ENCODE peak calls at places on chromosome 13, in nine cellular contexts. One of them, this sample, is unnamed.

GRCh38 chr13:93496985-93497673 is 270.5 kb downstream of the GPC6 start:
- DNase-seq in Peyer's patch: no peak
- DNase-seq in left ventricle myocardium inferior: no peak
- DNase-seq in neural progenitor cell: peak
- DNase-seq in IMR-90: no peak
- DNase-seq in astrocyte: no peak
- DNase-seq in uterus: no peak
- DNase-seq in endothelial cell of umbilical vein: no peak
- DNase-seq in lower lobe of right lung: no peak
- DNase-seq in this sample: no peak

GRCh38 chr13:25738342-25738771 is 313.5 kb downstream of the SHISA2 start:
- DNase-seq in Peyer's patch: no peak
- DNase-seq in left ventricle myocardium inferior: no peak
- DNase-seq in neural progenitor cell: no peak
- DNase-seq in IMR-90: no peak
- DNase-seq in astrocyte: peak
- DNase-seq in uterus: no peak
- DNase-seq in endothelial cell of umbilical vein: peak
- DNase-seq in lower lobe of right lung: no peak
- DNase-seq in this sample: no peak

GRCh38 chr13:39968646-39969475 is 313.4 kb downstream of the COG6 start:
- DNase-seq in Peyer's patch: no peak
- DNase-seq in left ventricle myocardium inferior: no peak
- DNase-seq in neural progenitor cell: no peak
- DNase-seq in IMR-90: no peak
- DNase-seq in astrocyte: no peak
- DNase-seq in uterus: no peak
- DNase-seq in endothelial cell of umbilical vein: no peak
- DNase-seq in lower lobe of right lung: no peak
- DNase-seq in this sample: no peak

GRCh38 chr13:76641056-76641455 is 245.1 kb downstream of the KCTD12 start:
- DNase-seq in Peyer's patch: no peak
- DNase-seq in left ventricle myocardium inferior: no peak
- DNase-seq in neural progenitor cell: no peak
- DNase-seq in IMR-90: no peak
- DNase-seq in astrocyte: peak
- DNase-seq in uterus: no peak
- DNase-seq in endothelial cell of umbilical vein: no peak
- DNase-seq in lower lobe of right lung: no peak
- DNase-seq in this sample: no peak

GRCh38 chr13:39600766-39601165 is 2.2 kb downstream of the LHFPL6 start:
- DNase-seq in Peyer's patch: no peak
- DNase-seq in left ventricle myocardium inferior: peak
- DNase-seq in neural progenitor cell: peak
- DNase-seq in IMR-90: no peak
- DNase-seq in astrocyte: no peak
- DNase-seq in uterus: no peak
- DNase-seq in endothelial cell of umbilical vein: no peak
- DNase-seq in lower lobe of right lung: no peak
- DNase-seq in this sample: no peak

GRCh38 chr13:97125051-97125809 is 96.9 kb upstream of the MBNL2 start:
- DNase-seq in Peyer's patch: peak
- DNase-seq in left ventricle myocardium inferior: no peak
- DNase-seq in neural progenitor cell: peak
- DNase-seq in IMR-90: peak
- DNase-seq in astrocyte: peak
- DNase-seq in uterus: peak
- DNase-seq in endothelial cell of umbilical vein: no peak
- DNase-seq in lower lobe of right lung: no peak
- DNase-seq in this sample: no peak

GRCh38 chr13:23778007-23778687 is 111.1 kb downstream of the MIPEP start:
- DNase-seq in Peyer's patch: no peak
- DNase-seq in left ventricle myocardium inferior: no peak
- DNase-seq in neural progenitor cell: no peak
- DNase-seq in IMR-90: peak
- DNase-seq in astrocyte: no peak
- DNase-seq in uterus: no peak
- DNase-seq in endothelial cell of umbilical vein: no peak
- DNase-seq in lower lobe of right lung: no peak
- DNase-seq in this sample: no peak

GRCh38 chr13:31982540-31982939 is 49.0 kb upstream of the FRY start:
- DNase-seq in Peyer's patch: peak
- DNase-seq in left ventricle myocardium inferior: peak
- DNase-seq in neural progenitor cell: no peak
- DNase-seq in IMR-90: peak
- DNase-seq in astrocyte: peak
- DNase-seq in uterus: no peak
- DNase-seq in endothelial cell of umbilical vein: peak
- DNase-seq in lower lobe of right lung: peak
- DNase-seq in this sample: no peak

GRCh38 chr13:87998081-87998480 is 326.9 kb downstream of the SLITRK5 start:
- DNase-seq in Peyer's patch: no peak
- DNase-seq in left ventricle myocardium inferior: no peak
- DNase-seq in neural progenitor cell: no peak
- DNase-seq in IMR-90: no peak
- DNase-seq in astrocyte: no peak
- DNase-seq in uterus: no peak
- DNase-seq in endothelial cell of umbilical vein: no peak
- DNase-seq in lower lobe of right lung: no peak
- DNase-seq in this sample: no peak
- H3K27ac ChIP-seq in Peyer's patch: no peak
- H3K27ac ChIP-seq in left ventricle myocardium inferior: no peak
- H3K27ac ChIP-seq in neural progenitor cell: no peak
- H3K27ac ChIP-seq in IMR-90: no peak
- H3K27ac ChIP-seq in astrocyte: no peak
- H3K27ac ChIP-seq in uterus: no peak
- H3K27ac ChIP-seq in endothelial cell of umbilical vein: no peak
- H3K27ac ChIP-seq in lower lobe of right lung: no peak
- H3K27ac ChIP-seq in this sample: no peak

GRCh38 chr13:100645382-100645781 is 29.2 kb downstream of the TMTC4 start:
- DNase-seq in Peyer's patch: no peak
- DNase-seq in left ventricle myocardium inferior: no peak
- DNase-seq in neural progenitor cell: no peak
- DNase-seq in IMR-90: no peak
- DNase-seq in astrocyte: no peak
- DNase-seq in uterus: no peak
- DNase-seq in endothelial cell of umbilical vein: no peak
- DNase-seq in lower lobe of right lung: no peak
- DNase-seq in this sample: no peak

GRCh38 chr13:100644328-100644727 is 30.3 kb downstream of the TMTC4 start:
- DNase-seq in Peyer's patch: no peak
- DNase-seq in left ventricle myocardium inferior: no peak
- DNase-seq in neural progenitor cell: no peak
- DNase-seq in IMR-90: peak
- DNase-seq in astrocyte: no peak
- DNase-seq in uterus: no peak
- DNase-seq in endothelial cell of umbilical vein: no peak
- DNase-seq in lower lobe of right lung: no peak
- DNase-seq in this sample: no peak

GRCh38 chr13:100648354-100648753 is 26.2 kb downstream of the TMTC4 start:
- DNase-seq in Peyer's patch: no peak
- DNase-seq in left ventricle myocardium inferior: no peak
- DNase-seq in neural progenitor cell: no peak
- DNase-seq in IMR-90: peak
- DNase-seq in astrocyte: no peak
- DNase-seq in uterus: no peak
- DNase-seq in endothelial cell of umbilical vein: peak
- DNase-seq in lower lobe of right lung: no peak
- DNase-seq in this sample: no peak

GRCh38 chr13:100646871-100647270 is 27.7 kb downstream of the TMTC4 start:
- DNase-seq in Peyer's patch: no peak
- DNase-seq in left ventricle myocardium inferior: no peak
- DNase-seq in neural progenitor cell: no peak
- DNase-seq in IMR-90: no peak
- DNase-seq in astrocyte: no peak
- DNase-seq in uterus: no peak
- DNase-seq in endothelial cell of umbilical vein: no peak
- DNase-seq in lower lobe of right lung: no peak
- DNase-seq in this sample: no peak

DNA sequence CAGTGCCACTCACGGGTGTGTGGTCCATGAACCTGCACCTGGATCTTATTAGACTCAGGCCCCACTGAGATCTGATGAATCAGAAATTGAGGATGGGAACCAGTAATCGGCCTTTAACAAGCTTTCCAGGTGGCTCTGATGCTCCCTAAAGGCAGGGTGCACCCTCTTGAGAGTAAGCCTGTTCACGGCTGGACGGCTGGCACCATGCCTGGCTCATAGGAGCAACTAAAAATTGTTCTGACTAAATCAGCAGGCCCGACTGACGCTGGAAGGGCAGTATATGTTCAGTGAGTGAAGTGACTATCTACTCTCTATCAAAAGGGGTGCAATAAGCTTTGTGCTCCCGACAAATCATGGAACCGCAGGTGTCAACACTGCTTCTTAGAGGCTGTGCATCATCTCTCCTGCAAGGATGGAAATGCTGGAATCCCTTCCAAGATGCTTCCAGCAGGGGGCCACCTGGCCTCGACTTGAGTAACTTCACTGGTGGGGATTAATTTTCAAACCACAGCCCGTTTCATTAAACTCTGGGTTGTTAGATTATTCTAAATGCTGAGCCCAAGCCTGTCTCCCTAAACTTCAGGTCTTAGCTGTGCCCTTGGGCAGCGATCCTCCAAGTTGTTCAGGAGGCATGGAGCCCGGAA is 28.4 kb downstream of the TMTC4 start:
- DNase-seq in Peyer's patch: no peak
- DNase-seq in left ventricle myocardium inferior: no peak
- DNase-seq in neural progenitor cell: peak
- DNase-seq in IMR-90: peak
- DNase-seq in astrocyte: peak
- DNase-seq in uterus: no peak
- DNase-seq in endothelial cell of umbilical vein: peak
- DNase-seq in lower lobe of right lung: no peak
- DNase-seq in this sample: no peak
- H3K4me3 ChIP-seq in Peyer's patch: no peak
- H3K4me3 ChIP-seq in left ventricle myocardium inferior: no peak
- H3K4me3 ChIP-seq in neural progenitor cell: no peak
- H3K4me3 ChIP-seq in IMR-90: no peak
- H3K4me3 ChIP-seq in astrocyte: no peak
- H3K4me3 ChIP-seq in uterus: no peak
- H3K4me3 ChIP-seq in endothelial cell of umbilical vein: no peak
- H3K4me3 ChIP-seq in lower lobe of right lung: no peak
- H3K4me3 ChIP-seq in this sample: no peak

DNA sequence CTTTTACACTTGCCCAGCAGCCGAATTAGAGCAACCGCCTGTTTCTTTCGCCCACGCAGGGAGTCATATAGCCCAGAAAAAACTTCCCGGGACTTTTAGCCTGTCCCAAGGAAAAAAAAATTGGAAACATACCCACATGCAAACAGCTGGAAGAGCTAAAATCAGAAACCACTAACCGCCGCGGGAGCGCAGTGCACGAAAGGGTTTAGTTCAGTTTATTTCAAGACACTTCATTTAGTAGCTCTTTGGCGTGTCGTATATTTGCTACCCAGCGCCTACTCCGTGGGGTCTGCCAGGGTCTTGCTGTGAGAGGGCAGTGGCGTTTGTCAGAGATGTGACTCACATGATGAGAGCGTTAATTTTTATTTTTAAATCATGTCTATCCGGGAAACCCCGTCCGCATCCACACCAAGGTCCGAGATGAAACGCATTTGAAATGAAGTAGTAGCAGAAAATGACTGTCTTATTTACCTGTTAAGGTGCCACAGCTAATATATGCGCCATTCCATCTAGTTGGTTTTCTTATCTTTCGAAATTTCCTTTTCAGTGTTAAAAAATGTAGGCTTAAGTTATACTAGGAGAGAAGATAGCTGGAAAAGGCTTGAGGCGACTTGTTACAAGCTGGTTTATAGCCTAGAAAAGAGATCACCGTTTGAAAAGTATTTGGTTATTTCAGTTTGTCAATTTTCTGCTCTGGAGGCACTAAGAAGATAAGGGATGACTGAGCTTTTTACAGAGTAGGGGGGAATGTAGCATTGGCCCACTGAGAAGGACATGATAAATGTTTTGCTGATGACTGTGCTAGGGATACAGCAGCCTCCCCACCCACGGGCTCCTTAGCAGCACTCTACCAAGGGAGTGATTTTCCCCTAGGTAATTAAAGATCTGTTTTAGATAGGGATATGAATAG is 1.7 kb downstream of the KLF5 start:
- DNase-seq in Peyer's patch: no peak
- DNase-seq in left ventricle myocardium inferior: no peak
- DNase-seq in neural progenitor cell: peak
- DNase-seq in IMR-90: peak
- DNase-seq in astrocyte: peak
- DNase-seq in uterus: peak
- DNase-seq in endothelial cell of umbilical vein: peak
- DNase-seq in lower lobe of right lung: no peak
- DNase-seq in this sample: no peak
- H3K27ac ChIP-seq in Peyer's patch: peak
- H3K27ac ChIP-seq in left ventricle myocardium inferior: peak
- H3K27ac ChIP-seq in neural progenitor cell: no peak
- H3K27ac ChIP-seq in IMR-90: peak
- H3K27ac ChIP-seq in astrocyte: peak
- H3K27ac ChIP-seq in uterus: peak
- H3K27ac ChIP-seq in endothelial cell of umbilical vein: no peak
- H3K27ac ChIP-seq in lower lobe of right lung: peak
- H3K27ac ChIP-seq in this sample: no peak

GRCh38 chr13:94711561-94712286 is 621 bp downstream of the SOX21 start:
- DNase-seq in Peyer's patch: no peak
- DNase-seq in left ventricle myocardium inferior: no peak
- DNase-seq in neural progenitor cell: peak
- DNase-seq in IMR-90: no peak
- DNase-seq in astrocyte: peak
- DNase-seq in uterus: no peak
- DNase-seq in endothelial cell of umbilical vein: peak
- DNase-seq in lower lobe of right lung: no peak
- DNase-seq in this sample: no peak

GRCh38 chr13:94713556-94714182 is 1.3 kb upstream of the SOX21 start:
- DNase-seq in Peyer's patch: no peak
- DNase-seq in left ventricle myocardium inferior: no peak
- DNase-seq in neural progenitor cell: no peak
- DNase-seq in IMR-90: no peak
- DNase-seq in astrocyte: no peak
- DNase-seq in uterus: no peak
- DNase-seq in endothelial cell of umbilical vein: no peak
- DNase-seq in lower lobe of right lung: no peak
- DNase-seq in this sample: no peak

GRCh38 chr13:94712287-94712811 is at the start of gene SOX21:
- DNase-seq in Peyer's patch: no peak
- DNase-seq in left ventricle myocardium inferior: no peak
- DNase-seq in neural progenitor cell: peak
- DNase-seq in IMR-90: no peak
- DNase-seq in astrocyte: no peak
- DNase-seq in uterus: no peak
- DNase-seq in endothelial cell of umbilical vein: peak
- DNase-seq in lower lobe of right lung: no peak
- DNase-seq in this sample: no peak

GRCh38 chr13:94710881-94711560 is 1.3 kb downstream of the SOX21 start:
- DNase-seq in Peyer's patch: no peak
- DNase-seq in left ventricle myocardium inferior: no peak
- DNase-seq in neural progenitor cell: peak
- DNase-seq in IMR-90: no peak
- DNase-seq in astrocyte: no peak
- DNase-seq in uterus: no peak
- DNase-seq in endothelial cell of umbilical vein: no peak
- DNase-seq in lower lobe of right lung: no peak
- DNase-seq in this sample: no peak

DNA sequence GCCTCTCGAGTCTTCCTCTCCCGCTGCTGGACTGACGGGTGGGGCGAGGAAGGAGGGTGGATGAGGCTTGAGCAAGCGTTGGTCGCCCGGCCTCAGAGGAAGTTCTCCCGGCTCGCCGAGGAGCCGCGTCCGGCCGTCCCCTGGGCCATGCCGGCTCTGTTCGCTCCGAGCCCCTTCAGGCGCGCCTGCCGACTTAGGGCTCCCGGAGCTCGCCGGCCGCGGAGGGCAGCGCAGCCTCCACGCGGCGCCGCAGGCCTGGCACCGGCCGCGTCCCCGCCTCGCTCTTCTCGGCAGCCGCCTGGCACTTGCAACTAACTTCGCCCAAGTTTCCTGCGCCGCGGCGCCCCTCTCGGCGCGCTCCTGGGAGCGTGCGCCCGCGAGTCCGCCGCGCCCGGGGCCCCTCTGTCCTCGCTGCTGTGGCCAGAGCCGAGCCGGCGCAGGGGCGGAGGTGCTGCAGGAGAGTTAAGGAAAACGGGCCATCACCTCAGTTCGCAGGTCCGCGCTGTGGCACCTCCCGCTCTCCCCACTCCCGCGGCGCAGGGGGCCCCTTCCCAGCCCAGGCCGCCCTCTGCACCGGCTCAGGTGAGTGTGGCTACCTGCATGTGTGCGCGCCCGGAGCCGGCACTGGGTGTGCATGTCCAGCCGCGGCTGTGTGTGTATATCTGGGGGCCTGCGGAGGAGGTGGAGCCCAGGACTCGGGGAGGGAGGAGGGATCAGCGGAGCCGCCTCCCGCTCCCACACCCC is 639 bp upstream of the SOX21 start:
- DNase-seq in Peyer's patch: no peak
- DNase-seq in left ventricle myocardium inferior: no peak
- DNase-seq in neural progenitor cell: peak
- DNase-seq in IMR-90: peak
- DNase-seq in astrocyte: peak
- DNase-seq in uterus: no peak
- DNase-seq in endothelial cell of umbilical vein: peak
- DNase-seq in lower lobe of right lung: no peak
- DNase-seq in this sample: no peak
- H3K4me3 ChIP-seq in Peyer's patch: peak
- H3K4me3 ChIP-seq in left ventricle myocardium inferior: peak
- H3K4me3 ChIP-seq in neural progenitor cell: peak
- H3K4me3 ChIP-seq in IMR-90: no peak
- H3K4me3 ChIP-seq in astrocyte: peak
- H3K4me3 ChIP-seq in uterus: no peak
- H3K4me3 ChIP-seq in endothelial cell of umbilical vein: no peak
- H3K4me3 ChIP-seq in lower lobe of right lung: peak
- H3K4me3 ChIP-seq in this sample: no peak